ENCODE peak calls at places on chromosomes 1 and 21, in six cellular contexts. X is vagina; U is mucosa of descending colon; S is CD8-positive, alpha-beta T cell; F is DND-41; H is body of pancreas. R is an unnamed sample.
A peak's percentile ranks its signal among the peaks of the same experiment; 100 is the strongest.

GRCh38 chr1:221781102-221781744 is 39.3 kb upstream of the DUSP10 start:
- DNase-seq in U (no peak), S (no peak), X (no peak), F (no peak), H (no peak), R (no peak)

GRCh38 chr1:223515416-223515815 is 122.2 kb downstream of the CCDC185 start:
- DNase-seq in X (no peak), H (no peak), F (peak; percentile 50), S (peak; percentile 11), U (no peak), R (no peak)

GRCh38 chr1:216183007-216183406 is 240.2 kb downstream of the USH2A start:
- DNase-seq in F (no peak), S (no peak), U (no peak), X (no peak), H (no peak), R (no peak)

GRCh38 chr1:246333855-246334254 is 173.2 kb downstream of the SMYD3 start:
- DNase-seq in S (no peak), F (no peak), H (no peak), X (no peak), U (no peak), R (no peak)

GRCh38 chr21:15857740-15858139 is 128.0 kb downstream of the USP25 start:
- DNase-seq in U (no peak), S (no peak), F (no peak), H (no peak), X (no peak), R (no peak)

GRCh38 chr1:71561206-71561605 is 480.4 kb upstream of the ZRANB2 start:
- DNase-seq in X (no peak), S (no peak), H (no peak), F (no peak), U (no peak), R (no peak)

GRCh38 chr21:45973475-45974072 is 8.0 kb upstream of the COL6A1 start:
- DNase-seq in H (peak; percentile 78), U (peak; percentile 74), F (peak; percentile 92), S (peak; percentile 74), X (no peak), R (no peak)

GRCh38 chr1:199029855-199030254 is 391.0 kb downstream of the PTPRC start:
- DNase-seq in S (no peak), U (no peak), H (no peak), F (peak; percentile 59), X (no peak), R (no peak)

GRCh38 chr1:53395671-53396215 is 63.5 kb upstream of the DMRTB1 start:
- DNase-seq in S (no peak), F (no peak), U (no peak), H (no peak), X (no peak), R (no peak)

GRCh38 chr1:164311376-164311775 is 247.6 kb upstream of the PBX1 start:
- DNase-seq in S (no peak), F (no peak), X (no peak), H (no peak), U (no peak), R (no peak)

GRCh38 chr1:183353597-183353996 is 64.6 kb downstream of the NMNAT2 start:
- DNase-seq in U (no peak), S (no peak), X (no peak), H (peak; percentile 17), F (no peak), R (no peak)

GRCh38 chr1:37734629-37735591 is 30.0 kb downstream of the EPHA10 start:
- DNase-seq in F (no peak), S (no peak), X (no peak), U (peak; percentile 88), H (no peak), R (no peak)

GRCh38 chr1:111736548-111737215 is 2.5 kb downstream of the INKA2 start:
- DNase-seq in F (no peak), H (no peak), S (no peak), U (no peak), X (peak; percentile 83), R (no peak)

GRCh38 chr1:188706742-188707141 is 1770.9 kb downstream of the BRINP3 start:
- DNase-seq in F (no peak), H (no peak), S (no peak), U (no peak), X (no peak), R (no peak)

GRCh38 chr21:29638761-29639327 is 301.0 kb downstream of the GRIK1 start:
- DNase-seq in H (no peak), X (no peak), U (no peak), S (no peak), F (no peak), R (no peak)

GRCh38 chr1:23528245-23528978 is 2.6 kb downstream of the E2F2 start:
- DNase-seq in H (peak; percentile 86), U (peak; percentile 95), S (peak; percentile 73), X (no peak), F (peak; percentile 90), R (peak; percentile 88)

GRCh38 chr1:41317356-41317755 is 43.9 kb upstream of the FOXO6 start:
- DNase-seq in X (no peak), U (no peak), H (no peak), F (no peak), S (no peak), R (no peak)

GRCh38 chr1:17877896-17878295 is 122.8 kb downstream of the ACTL8 start:
- DNase-seq in H (no peak), S (no peak), X (no peak), F (no peak), U (no peak), R (no peak)

GRCh38 chr1:7784492-7785071 is 491 bp downstream of the PER3 start:
- DNase-seq in H (peak; percentile 59), U (peak; percentile 68), X (peak; percentile 89), S (no peak), F (no peak), R (peak; percentile 59)

GRCh38 chr1:220983877-220984635 is 104.8 kb downstream of the HLX start:
- DNase-seq in F (no peak), S (no peak), U (no peak), H (peak; percentile 59), X (no peak), R (peak; percentile 61)

GRCh38 chr21:43302356-43302700 is 124.6 kb downstream of the SIK1 start:
- DNase-seq in U (peak; percentile 22), S (no peak), F (no peak), H (no peak), X (no peak), R (peak; percentile 12)

GRCh38 chr1:64403331-64403730 is 66.6 kb upstream of the CACHD1 start:
- DNase-seq in U (no peak), S (no peak), H (no peak), F (no peak), X (no peak), R (no peak)

GRCh38 chr1:92961131-92961895 is at the start of gene DIPK1A:
- DNase-seq in U (peak; percentile 90), X (no peak), S (peak; percentile 71), H (peak; percentile 80), F (peak; percentile 83), R (peak; percentile 81)

DNA sequence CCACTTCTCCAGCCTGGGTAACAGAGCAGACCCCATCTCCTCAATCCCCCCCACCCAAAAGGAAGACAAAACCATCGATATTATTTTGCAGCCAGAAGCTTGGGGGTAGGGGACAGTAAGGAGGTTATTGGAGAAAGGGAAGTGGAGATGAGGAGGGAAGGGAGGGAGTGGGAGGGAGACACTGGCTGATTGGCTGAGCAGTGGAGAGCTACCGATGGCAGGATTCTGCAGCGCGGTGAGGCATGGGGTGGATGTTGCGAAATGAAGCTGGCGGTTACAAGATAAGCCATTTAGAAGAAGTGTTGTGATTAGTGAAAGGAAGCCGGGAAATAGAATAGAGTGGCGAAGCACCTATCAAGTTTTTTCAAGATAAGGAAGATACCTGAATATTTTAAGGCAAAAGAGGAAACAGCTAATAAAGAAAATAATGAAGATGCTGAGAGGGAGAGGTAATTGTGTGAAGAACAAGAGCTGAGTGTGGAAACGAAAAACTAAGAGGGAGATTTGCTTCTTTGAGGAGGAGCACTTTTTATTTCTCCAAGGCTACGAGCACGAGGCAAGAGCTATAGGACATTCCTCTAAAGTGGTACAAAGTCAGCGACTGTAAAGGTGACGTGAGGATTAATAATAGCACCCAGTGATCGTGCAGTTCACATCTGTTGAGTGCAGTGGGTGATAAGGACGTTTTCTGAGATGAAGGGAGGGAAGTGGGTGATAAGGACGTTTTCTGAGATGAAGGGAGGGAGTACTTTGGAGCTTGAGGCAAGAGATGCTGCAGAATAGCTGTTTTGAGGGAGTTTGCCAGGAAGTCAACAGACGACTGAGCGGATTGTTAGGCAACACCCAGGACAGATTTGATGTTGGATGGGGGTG is 103.2 kb upstream of the KIF26B start:
- DNase-seq in U (no peak), S (no peak), H (no peak), F (no peak), X (no peak), R (peak; percentile 64)
- H3K4me3 ChIP-seq in U (no peak overlapping the region), S (no peak overlapping the region), H (no peak overlapping the region), F (no peak overlapping the region), X (no peak overlapping the region), R (no peak overlapping the region)

GRCh38 chr1:171545523-171545922 is 60.2 kb downstream of the PRRC2C start:
- DNase-seq in H (no peak), S (no peak), X (no peak), F (no peak), U (no peak), R (no peak)

GRCh38 chr1:171550055-171550454 is 64.7 kb downstream of the PRRC2C start:
- DNase-seq in H (no peak), U (no peak), F (no peak), X (no peak), S (no peak), R (no peak)
- H3K36me3 ChIP-seq in H (peaks cover 18% of the 10 kb centered on the region), U (peaks cover 7% of the 10 kb centered on the region), F (peaks cover 72% of the 10 kb centered on the region), X (peaks cover 60% of the 10 kb centered on the region), S (peaks cover 35% of the 10 kb centered on the region), R (peaks cover 48% of the 10 kb centered on the region)

GRCh38 chr1:65911679-65912078 is 119.0 kb downstream of the PDE4B start:
- DNase-seq in F (no peak), X (no peak), H (no peak), S (no peak), U (no peak), R (no peak)
- TF ChIP-seq CTCF in F (no peak), X (no peak), H (no peak), S (no peak), U (no peak), R (no peak)

DNA sequence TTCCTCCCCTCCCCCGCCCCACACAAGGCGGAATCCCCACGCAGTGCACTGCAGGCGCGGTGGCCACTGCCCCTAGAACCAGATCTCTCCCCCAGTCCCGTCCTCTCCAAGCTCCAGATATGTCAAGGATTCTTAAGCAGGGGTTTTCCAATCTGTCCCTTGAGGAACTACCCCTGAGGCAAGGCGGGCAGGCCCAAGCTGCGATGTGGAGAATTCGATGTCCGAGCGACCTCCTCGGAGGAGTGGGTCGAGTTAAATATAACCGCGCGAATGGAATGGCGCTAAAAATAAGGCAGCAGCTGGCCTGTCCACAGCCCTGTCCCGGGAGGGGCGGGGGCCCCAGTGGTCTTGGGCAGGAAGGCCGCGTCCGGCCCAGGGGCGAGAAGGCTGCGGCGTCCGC is 5.8 kb upstream of the FOXD3 start:
- DNase-seq in X (no peak), U (no peak), F (no peak), S (no peak), H (no peak), R (no peak)
- H3K4me3 ChIP-seq in X (no peak overlapping the region), U (no peak overlapping the region), F (no peak overlapping the region), S (no peak overlapping the region), H (no peak overlapping the region), R (no peak overlapping the region)

DNA sequence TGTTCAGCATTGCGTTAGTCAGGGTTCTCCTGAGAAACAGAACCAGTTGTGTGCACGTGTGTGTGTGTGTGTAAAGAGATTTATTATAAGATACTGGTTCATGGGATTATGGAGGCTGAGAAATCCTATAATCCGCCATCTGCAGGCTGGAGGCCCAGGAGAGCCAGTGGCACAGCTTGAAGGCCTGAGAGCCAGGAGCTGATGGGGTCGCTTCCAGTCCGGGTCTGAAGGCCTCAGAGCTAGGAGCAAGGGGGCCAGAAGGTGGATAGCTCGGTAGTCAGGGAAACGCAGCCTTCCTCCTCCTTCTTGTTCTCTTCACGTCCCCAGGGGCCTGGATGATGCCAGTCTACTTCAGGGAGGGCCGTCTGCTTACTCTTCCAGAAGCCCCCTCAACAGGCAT is 37.7 kb downstream of the FAAP20 start:
- DNase-seq in X (no peak), F (no peak), H (no peak), U (no peak), S (no peak), R (no peak)
- H3K36me3 ChIP-seq in X (no peaks in the 10 kb centered on the region), F (no peaks in the 10 kb centered on the region), H (no peaks in the 10 kb centered on the region), U (no peaks in the 10 kb centered on the region), S (no peaks in the 10 kb centered on the region), R (no peaks in the 10 kb centered on the region)

R was measured in right lobe of liver.